ENCODE peak calls at places on chromosomes 2 and 18, in six cellular contexts. K is adrenal gland; S is naive thymus-derived CD8-positive, alpha-beta T cell; G is NCI-H345; D is T-helper 2 cell; A is left ventricle myocardium superior. U is an unnamed sample.

GRCh38 chr2:212330263-212330662 is 208.3 kb downstream of the ERBB4 start:
- DNase-seq in K (no peak), S (no peak), G (no peak), D (no peak), A (peak; percentile 45), U (peak; percentile 42)

GRCh38 chr2:136058951-136059530 is 58.9 kb downstream of the CXCR4 start:
- DNase-seq in K (no peak), S (no peak), G (no peak), D (no peak), A (no peak), U (no peak)

GRCh38 chr2:151379191-151379590 is 21.8 kb downstream of the TNFAIP6 start:
- DNase-seq in K (no peak), S (no peak), G (no peak), D (peak; percentile 10), A (no peak), U (no peak)

GRCh38 chr2:197163755-197164753 is 146.5 kb downstream of the ANKRD44 start:
- DNase-seq in K (no peak), S (no peak), G (no peak), D (no peak), A (peak; percentile 44), U (peak; percentile 59)

GRCh38 chr2:7567646-7568045 is 650.4 kb downstream of the RNF144A start:
- DNase-seq in K (no peak), S (peak; percentile 36), G (no peak), D (peak; percentile 86), A (no peak), U (no peak)

GRCh38 chr2:28683100-28683706 is 68.4 kb upstream of the PPP1CB start:
- DNase-seq in K (peak; percentile 91), S (no peak), G (peak; percentile 84), D (no peak), A (peak; percentile 92), U (peak; percentile 94)

GRCh38 chr18:60060578-60060977 is 160.8 kb downstream of the PMAIP1 start:
- DNase-seq in K (no peak), S (no peak), G (no peak), D (no peak), A (no peak), U (no peak)

GRCh38 chr2:195709901-195710300 is 52.9 kb downstream of the SLC39A10 start:
- DNase-seq in K (no peak), S (no peak), G (no peak), D (no peak), A (no peak), U (no peak)

GRCh38 chr18:31610841-31611240 is 19.2 kb downstream of the TTR start:
- DNase-seq in K (peak; percentile 24), S (no peak), G (peak; percentile 48), D (no peak), A (no peak), U (no peak)

GRCh38 chr2:72712304-72712703 is 113.5 kb downstream of the EXOC6B start:
- DNase-seq in K (no peak), S (no peak), G (no peak), D (no peak), A (no peak), U (no peak)

GRCh38 chr2:10972683-10973433 is 61.1 kb downstream of the KCNF1 start:
- DNase-seq in K (no peak), S (no peak), G (no peak), D (no peak), A (no peak), U (no peak)

GRCh38 chr18:5987217-5987616 is 91.9 kb upstream of the TMEM200C start:
- DNase-seq in K (no peak), S (no peak), G (no peak), D (no peak), A (no peak), U (no peak)

GRCh38 chr2:121858406-121858805 is 103.0 kb downstream of the TSN start:
- DNase-seq in K (no peak), S (no peak), G (no peak), D (no peak), A (no peak), U (no peak)

GRCh38 chr2:1598800-1599199 is 145.5 kb downstream of the PXDN start:
- DNase-seq in K (no peak), S (no peak), G (no peak), D (no peak), A (no peak), U (no peak)

GRCh38 chr2:172945511-172945850 is 130.2 kb upstream of the MAP3K20 start:
- DNase-seq in K (no peak), S (no peak), G (no peak), D (no peak), A (no peak), U (no peak)

GRCh38 chr2:16298866-16299265 is 358.5 kb downstream of the MYCN start:
- DNase-seq in K (no peak), S (no peak), G (no peak), D (no peak), A (no peak), U (no peak)

GRCh38 chr18:63166142-63166541 is 153.4 kb downstream of the BCL2 start:
- DNase-seq in K (no peak), S (no peak), G (no peak), D (no peak), A (no peak), U (no peak)

GRCh38 chr2:199738723-199739412 is 112.1 kb downstream of the FTCDNL1 start:
- DNase-seq in K (no peak), S (no peak), G (no peak), D (no peak), A (no peak), U (no peak)

GRCh38 chr2:23381084-23381483 is 3.9 kb upstream of the KLHL29 start:
- DNase-seq in K (peak; percentile 73), S (no peak), G (peak; percentile 50), D (peak; percentile 6), A (no peak), U (peak; percentile 65)

GRCh38 chr2:187174582-187174981 is 273.5 kb downstream of the CALCRL start:
- DNase-seq in K (no peak), S (no peak), G (no peak), D (no peak), A (no peak), U (no peak)

GRCh38 chr2:223026357-223027110 is 25.5 kb upstream of the KCNE4 start:
- DNase-seq in K (no peak), S (no peak), G (peak; percentile 71), D (no peak), A (no peak), U (no peak)

GRCh38 chr2:119252186-119253113 is 28.8 kb downstream of the STEAP3 start:
- DNase-seq in K (no peak), S (no peak), G (no peak), D (no peak), A (no peak), U (no peak)

U was measured in right cardiac atrium.